ENCODE peak calls at places on chromosomes 4 and X, in five cellular contexts. I is mucosa of descending colon; O is heart right ventricle; L is stimulated activated CD4-positive, alpha-beta T cell treated with anti-CD3 and anti-CD28 coated beads, Interleukin-15, amount 100 ng/mL, for 24 hours; Q is astrocyte of the cerebellum. Y is an unnamed sample.

GRCh38 chr4:121800638-121800960 is 524 bp upstream of the EXOSC9 start:
- DNase-seq in I (no peak), O (no peak), L (no peak), Q (no peak), Y (no peak)

GRCh38 chr4:102163404-102164140 is 181.7 kb downstream of the SLC39A8 start:
- DNase-seq in I (no peak), O (no peak), L (no peak), Q (no peak), Y (no peak)

GRCh38 chrX:151974336-151975227 is at the start of gene GABRE:
- DNase-seq in I (peak), O (peak), L (peak), Q (no peak), Y (peak)

GRCh38 chrX:119045884-119046283 is 26.9 kb upstream of the CT47C1 start:
- DNase-seq in I (no peak), O (no peak), L (no peak), Q (no peak), Y (no peak)

GRCh38 chr4:122540827-122541226 is 80.0 kb downstream of the IL21 start:
- DNase-seq in I (no peak), O (no peak), L (no peak), Q (no peak), Y (no peak)

GRCh38 chr4:84258905-84259830 is 239.9 kb downstream of the NKX6-1 start:
- DNase-seq in I (no peak), O (no peak), L (no peak), Q (peak), Y (no peak)

GRCh38 chrX:9897761-9898161 is 69.4 kb upstream of the CLDN34 start:
- DNase-seq in I (no peak), O (no peak), L (no peak), Q (peak), Y (no peak)

GRCh38 chrX:153781428-153782047 is 697 bp downstream of the SRPK3 start:
- DNase-seq in I (no peak), O (no peak), L (no peak), Q (no peak), Y (no peak)

GRCh38 chrX:53445977-53446376 is 11.8 kb upstream of the HSD17B10 start:
- DNase-seq in I (no peak), O (no peak), L (peak), Q (no peak), Y (peak)

GRCh38 chr4:187175197-187175596 is 451.5 kb upstream of the FAT1 start:
- DNase-seq in I (no peak), O (no peak), L (no peak), Q (no peak), Y (no peak)

GRCh38 chr4:82044141-82044993 is 329.4 kb downstream of the HNRNPD start:
- DNase-seq in I (peak), O (peak), L (peak), Q (no peak), Y (peak)

GRCh38 chr4:22857411-22857810 is 164.7 kb downstream of the GBA3 start:
- DNase-seq in I (no peak), O (no peak), L (no peak), Q (no peak), Y (no peak)

GRCh38 chr4:155170569-155170968 is 37.9 kb upstream of the NPY2R start:
- DNase-seq in I (no peak), O (no peak), L (no peak), Q (no peak), Y (no peak)

GRCh38 chr4:182828678-182829025 is 88.5 kb downstream of the DCTD start:
- DNase-seq in I (no peak), O (no peak), L (no peak), Q (no peak), Y (no peak)

GRCh38 chrX:71285929-71286328 is 2.5 kb downstream of the NONO start:
- DNase-seq in I (no peak), O (no peak), L (no peak), Q (no peak), Y (no peak)

GRCh38 chrX:123202523-123202922 is 18.4 kb downstream of the GRIA3 start:
- DNase-seq in I (no peak), O (no peak), L (no peak), Q (no peak), Y (no peak)

GRCh38 chr4:136002316-136002715 is 1530.0 kb downstream of the PCDH18 start:
- DNase-seq in I (no peak), O (no peak), L (no peak), Q (no peak), Y (no peak)

GRCh38 chrX:50615570-50616158 is 145.0 kb upstream of the DGKK start:
- DNase-seq in I (no peak), O (no peak), L (no peak), Q (no peak), Y (no peak)

GRCh38 chr4:106365613-106366012 is 3.0 kb downstream of the GIMD1 start:
- DNase-seq in I (no peak), O (no peak), L (no peak), Q (peak), Y (no peak)

GRCh38 chrX:72121381-72121780 is 10.3 kb downstream of the RTL5 start:
- DNase-seq in I (peak), O (peak), L (no peak), Q (peak), Y (no peak)

GRCh38 chr4:2934077-2934812 is 29.0 kb downstream of the NOP14 start:
- DNase-seq in I (peak), O (peak), L (peak), Q (no peak), Y (peak)

GRCh38 chr4:185016946-185017797 is 1.1 kb upstream of the HELT start:
- DNase-seq in I (no peak), O (no peak), L (no peak), Q (no peak), Y (no peak)

GRCh38 chr4:24637173-24637572 is 52.8 kb upstream of the DHX15 start:
- DNase-seq in I (no peak), O (no peak), L (no peak), Q (no peak), Y (no peak)

GRCh38 chrX:23659339-23659738 is 8.0 kb upstream of the PRDX4 start:
- DNase-seq in I (no peak), O (no peak), L (no peak), Q (no peak), Y (no peak)

GRCh38 chrX:148567229-148567628 is 66.8 kb downstream of the AFF2 start:
- DNase-seq in I (no peak), O (no peak), L (no peak), Q (peak), Y (no peak)

GRCh38 chrX:147468600-147468999 is 443.1 kb upstream of the FMR1 start:
- DNase-seq in I (no peak), O (no peak), L (no peak), Q (no peak), Y (no peak)

GRCh38 chr4:23875317-23875716 is 14.5 kb downstream of the PPARGC1A start:
- DNase-seq in I (no peak), O (no peak), L (no peak), Q (no peak), Y (no peak)

GRCh38 chr4:168486961-168487820 is 6.9 kb upstream of the DDX60L start:
- DNase-seq in I (no peak), O (no peak), L (peak), Q (no peak), Y (no peak)

GRCh38 chr4:78954048-78954666 is 14.9 kb upstream of the PAQR3 start:
- DNase-seq in I (no peak), O (no peak), L (peak), Q (no peak), Y (no peak)

GRCh38 chr4:147011386-147011785 is 65.7 kb upstream of the TTC29 start:
- DNase-seq in I (no peak), O (no peak), L (no peak), Q (no peak), Y (no peak)

GRCh38 chrX:23394421-23394820 is 59.8 kb downstream of the PTCHD1 start:
- DNase-seq in I (no peak), O (no peak), L (no peak), Q (peak), Y (no peak)

GRCh38 chr4:26062221-26062620 is 148.2 kb downstream of the SMIM20 start:
- DNase-seq in I (no peak), O (no peak), L (no peak), Q (no peak), Y (no peak)

GRCh38 chr4:152807294-152807829 is 27.6 kb downstream of the ARFIP1 start:
- DNase-seq in I (no peak), O (no peak), L (no peak), Q (peak), Y (no peak)

GRCh38 chr4:5866841-5867782 is 25.8 kb downstream of the CRMP1 start:
- DNase-seq in I (no peak), O (no peak), L (no peak), Q (no peak), Y (no peak)

GRCh38 chr4:81607947-81608346 is 136.2 kb upstream of the RASGEF1B start:
- DNase-seq in I (no peak), O (no peak), L (no peak), Q (no peak), Y (no peak)

GRCh38 chr4:40003986-40004385 is 26.3 kb upstream of the PDS5A start:
- DNase-seq in I (no peak), O (peak), L (no peak), Q (no peak), Y (no peak)

GRCh38 chr4:60500860-60501259 is 699.3 kb upstream of the ADGRL3 start:
- DNase-seq in I (no peak), O (no peak), L (no peak), Q (no peak), Y (no peak)